ENCODE peak calls at places on chromosome 15, in seven cellular contexts. M, H, D, A, R, C and W are unnamed samples.

GRCh38 chr15:75007216-75007615 is 11.9 kb downstream of the SCAMP5 start:
- DNase-seq in M (no peak), H (no peak), D (no peak), A (no peak), R (no peak), C (no peak), W (no peak)

GRCh38 chr15:63374686-63375520 is 6.7 kb downstream of the CA12 start:
- DNase-seq in M (no peak), H (no peak), D (peak), A (no peak), R (peak), C (peak), W (no peak)

GRCh38 chr15:74815121-74815933 is 2.7 kb downstream of the LMAN1L start:
- DNase-seq in M (peak), H (no peak), D (no peak), A (no peak), R (no peak), C (no peak), W (no peak)

GRCh38 chr15:60982249-60982932 is 246.7 kb downstream of the RORA start:
- DNase-seq in M (no peak), H (no peak), D (no peak), A (no peak), R (no peak), C (peak), W (no peak)

GRCh38 chr15:36888018-36888992 is 212.0 kb downstream of the MEIS2 start:
- DNase-seq in M (no peak), H (no peak), D (no peak), A (peak), R (peak), C (no peak), W (no peak)

GRCh38 chr15:60076582-60077263 is 72.6 kb downstream of the FOXB1 start:
- DNase-seq in M (no peak), H (no peak), D (no peak), A (no peak), R (no peak), C (no peak), W (no peak)

GRCh38 chr15:101128191-101128590 is 123.7 kb downstream of the CHSY1 start:
- DNase-seq in M (no peak), H (no peak), D (peak), A (no peak), R (no peak), C (peak), W (no peak)

GRCh38 chr15:74937602-74938371 is at the start of gene COX5A:
- DNase-seq in M (peak), H (peak), D (peak), A (peak), R (peak), C (peak), W (peak)

GRCh38 chr15:43440721-43441281 is 52.2 kb downstream of the TP53BP1 start:
- DNase-seq in M (peak), H (no peak), D (peak), A (no peak), R (peak), C (peak), W (peak)

GRCh38 chr15:38050529-38050928 is 116.1 kb downstream of the TMCO5A start:
- DNase-seq in M (no peak), H (no peak), D (peak), A (no peak), R (no peak), C (no peak), W (no peak)

GRCh38 chr15:78024141-78024567 is 53.4 kb downstream of the TBC1D2B start:
- DNase-seq in M (no peak), H (no peak), D (peak), A (peak), R (peak), C (no peak), W (no peak)

GRCh38 chr15:38961886-38962285 is 397.3 kb upstream of the RASGRP1 start:
- DNase-seq in M (no peak), H (no peak), D (no peak), A (no peak), R (no peak), C (no peak), W (no peak)

GRCh38 chr15:101310163-101310480 is 15.1 kb upstream of the SNRPA1 start:
- DNase-seq in M (no peak), H (no peak), D (no peak), A (no peak), R (no peak), C (no peak), W (no peak)

GRCh38 chr15:53830707-53831386 is 71.4 kb upstream of the WDR72 start:
- DNase-seq in M (peak), H (no peak), D (no peak), A (no peak), R (no peak), C (no peak), W (no peak)

GRCh38 chr15:79184465-79184892 is 93.9 kb upstream of the RASGRF1 start:
- DNase-seq in M (peak), H (peak), D (peak), A (no peak), R (peak), C (no peak), W (peak)

GRCh38 chr15:63474810-63475316 is 29.5 kb upstream of the USP3 start:
- DNase-seq in M (peak), H (peak), D (peak), A (no peak), R (no peak), C (no peak), W (peak)

GRCh38 chr15:85531083-85531482 is 150.7 kb downstream of the AKAP13 start:
- DNase-seq in M (no peak), H (no peak), D (peak), A (no peak), R (no peak), C (peak), W (no peak)

GRCh38 chr15:39000008-39000734 is 435.6 kb upstream of the RASGRP1 start:
- DNase-seq in M (no peak), H (no peak), D (no peak), A (no peak), R (no peak), C (no peak), W (no peak)

GRCh38 chr15:85168642-85169173 is 187.1 kb downstream of the PDE8A start:
- DNase-seq in M (peak), H (no peak), D (peak), A (peak), R (no peak), C (no peak), W (no peak)

GRCh38 chr15:80736571-80736970 is 41.5 kb downstream of the ABHD17C start:
- DNase-seq in M (no peak), H (no peak), D (peak), A (no peak), R (no peak), C (no peak), W (no peak)

GRCh38 chr15:62958528-62958927 is 84.0 kb upstream of the TPM1 start:
- DNase-seq in M (no peak), H (no peak), D (no peak), A (no peak), R (peak), C (no peak), W (no peak)

GRCh38 chr15:93759626-93760025 is 471.7 kb upstream of the MCTP2 start:
- DNase-seq in M (no peak), H (no peak), D (no peak), A (no peak), R (no peak), C (no peak), W (no peak)

GRCh38 chr15:34987982-34988873 is at the start of gene ZNF770:
- DNase-seq in M (peak), H (peak), D (peak), A (peak), R (peak), C (no peak), W (peak)

GRCh38 chr15:96551196-96551595 is 220.7 kb downstream of the NR2F2 start:
- DNase-seq in M (no peak), H (no peak), D (no peak), A (no peak), R (no peak), C (no peak), W (no peak)

GRCh38 chr15:75836953-75837321 is 6.3 kb upstream of the UBE2Q2 start:
- DNase-seq in M (no peak), H (no peak), D (peak), A (no peak), R (no peak), C (peak), W (peak)

GRCh38 chr15:93929375-93930094 is 301.8 kb upstream of the MCTP2 start:
- DNase-seq in M (peak), H (no peak), D (peak), A (no peak), R (peak), C (peak), W (no peak)

GRCh38 chr15:56243774-56244236 is at the start of gene RFX7:
- DNase-seq in M (peak), H (peak), D (peak), A (peak), R (peak), C (no peak), W (peak)

GRCh38 chr15:25775317-25775912 is 87.7 kb downstream of the ATP10A start:
- DNase-seq in M (peak), H (no peak), D (peak), A (no peak), R (peak), C (peak), W (no peak)

GRCh38 chr15:39804026-39804425 is 21.4 kb upstream of the FSIP1 start:
- DNase-seq in M (no peak), H (no peak), D (no peak), A (no peak), R (no peak), C (no peak), W (no peak)

GRCh38 chr15:100081454-100081853 is 260.3 kb downstream of the ADAMTS17 start:
- DNase-seq in M (no peak), H (no peak), D (no peak), A (no peak), R (no peak), C (no peak), W (no peak)

GRCh38 chr15:39079296-39079834 is 501.5 kb upstream of the THBS1 start:
- DNase-seq in M (peak), H (no peak), D (peak), A (no peak), R (no peak), C (peak), W (no peak)

GRCh38 chr15:62782100-62782791 is 260.3 kb upstream of the TPM1 start:
- DNase-seq in M (peak), H (no peak), D (peak), A (no peak), R (peak), C (peak), W (no peak)

GRCh38 chr15:59377940-59378339 is 5.3 kb upstream of the MYO1E start:
- DNase-seq in M (no peak), H (no peak), D (no peak), A (no peak), R (no peak), C (no peak), W (no peak)

GRCh38 chr15:71093089-71094024 is 21.9 kb upstream of the THSD4 start:
- DNase-seq in M (peak), H (no peak), D (peak), A (no peak), R (no peak), C (no peak), W (no peak)

GRCh38 chr15:45448516-45448915 is 70.2 kb upstream of the GATM start:
- DNase-seq in M (peak), H (no peak), D (no peak), A (no peak), R (no peak), C (no peak), W (no peak)

GRCh38 chr15:98927057-98927456 is 80.5 kb downstream of the PGPEP1L start:
- DNase-seq in M (no peak), H (no peak), D (no peak), A (no peak), R (no peak), C (no peak), W (no peak)

GRCh38 chr15:79090487-79091203 is at the start of gene RASGRF1:
- DNase-seq in M (no peak), H (no peak), D (peak), A (peak), R (no peak), C (no peak), W (peak)

GRCh38 chr15:65066001-65066634 is 1.7 kb downstream of the RASL12 start:
- DNase-seq in M (no peak), H (no peak), D (no peak), A (no peak), R (no peak), C (no peak), W (no peak)

GRCh38 chr15:50945725-50946124 is 37.2 kb downstream of the AP4E1 start:
- DNase-seq in M (no peak), H (no peak), D (peak), A (no peak), R (no peak), C (no peak), W (no peak)
- TF ChIP-seq CTCF in M (no peak), H (no peak), D (no peak), A (no peak), R (no peak), C (no peak), W (no peak)

DNA sequence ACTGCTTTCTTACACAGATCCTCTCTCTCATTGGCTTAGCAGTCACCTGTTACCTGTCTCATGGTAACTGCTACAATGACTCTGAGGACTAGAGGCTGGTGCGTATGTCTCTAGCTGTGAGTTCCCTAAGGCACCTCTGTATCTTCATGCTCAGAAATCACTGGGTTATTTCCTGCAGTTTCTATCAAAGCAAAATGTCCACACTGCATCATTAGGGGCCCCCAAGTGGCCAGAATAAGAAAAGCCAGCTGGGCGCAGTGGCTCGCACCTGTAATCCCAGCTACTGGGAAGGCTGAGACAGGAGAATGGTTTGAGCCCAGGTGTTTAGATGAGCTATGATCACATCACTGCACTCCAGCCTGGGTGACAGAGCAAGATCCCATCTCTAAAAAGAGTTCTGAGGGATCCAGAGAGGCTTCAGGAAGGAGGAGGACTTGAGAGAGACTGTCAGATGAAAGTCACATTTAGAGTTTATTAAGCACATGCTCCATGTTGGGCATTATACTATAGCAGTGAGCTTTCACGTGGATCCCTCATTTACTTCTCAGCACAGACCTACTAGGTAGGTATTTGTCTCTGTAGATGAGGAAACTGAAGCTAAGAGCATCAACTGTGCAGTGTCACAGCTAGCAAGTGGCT is 2.3 kb upstream of the VPS18 start:
- DNase-seq in M (peak), H (peak), D (peak), A (no peak), R (no peak), C (no peak), W (no peak)
- TF ChIP-seq CTCF in M (peak), H (peak), D (peak), A (peak), R (peak), C (peak), W (peak)

GRCh38 chr15:76961277-76962010 is 29.9 kb downstream of the RCN2 start:
- DNase-seq in M (no peak), H (no peak), D (no peak), A (no peak), R (no peak), C (no peak), W (no peak)

GRCh38 chr15:76964157-76964556 is 30.8 kb upstream of the PSTPIP1 start:
- DNase-seq in M (no peak), H (no peak), D (no peak), A (no peak), R (no peak), C (no peak), W (no peak)

GRCh38 chr15:76967067-76967466 is 27.9 kb upstream of the PSTPIP1 start:
- DNase-seq in M (no peak), H (no peak), D (no peak), A (no peak), R (no peak), C (no peak), W (no peak)

GRCh38 chr15:76962337-76963013 is 30.9 kb downstream of the RCN2 start:
- DNase-seq in M (no peak), H (no peak), D (no peak), A (no peak), R (no peak), C (no peak), W (no peak)

GRCh38 chr15:76963596-76963995 is 31.3 kb upstream of the PSTPIP1 start:
- DNase-seq in M (no peak), H (no peak), D (no peak), A (peak), R (no peak), C (no peak), W (no peak)
- TF ChIP-seq CTCF in M (no peak), H (no peak), D (no peak), A (no peak), R (no peak), C (no peak), W (no peak)

DNA sequence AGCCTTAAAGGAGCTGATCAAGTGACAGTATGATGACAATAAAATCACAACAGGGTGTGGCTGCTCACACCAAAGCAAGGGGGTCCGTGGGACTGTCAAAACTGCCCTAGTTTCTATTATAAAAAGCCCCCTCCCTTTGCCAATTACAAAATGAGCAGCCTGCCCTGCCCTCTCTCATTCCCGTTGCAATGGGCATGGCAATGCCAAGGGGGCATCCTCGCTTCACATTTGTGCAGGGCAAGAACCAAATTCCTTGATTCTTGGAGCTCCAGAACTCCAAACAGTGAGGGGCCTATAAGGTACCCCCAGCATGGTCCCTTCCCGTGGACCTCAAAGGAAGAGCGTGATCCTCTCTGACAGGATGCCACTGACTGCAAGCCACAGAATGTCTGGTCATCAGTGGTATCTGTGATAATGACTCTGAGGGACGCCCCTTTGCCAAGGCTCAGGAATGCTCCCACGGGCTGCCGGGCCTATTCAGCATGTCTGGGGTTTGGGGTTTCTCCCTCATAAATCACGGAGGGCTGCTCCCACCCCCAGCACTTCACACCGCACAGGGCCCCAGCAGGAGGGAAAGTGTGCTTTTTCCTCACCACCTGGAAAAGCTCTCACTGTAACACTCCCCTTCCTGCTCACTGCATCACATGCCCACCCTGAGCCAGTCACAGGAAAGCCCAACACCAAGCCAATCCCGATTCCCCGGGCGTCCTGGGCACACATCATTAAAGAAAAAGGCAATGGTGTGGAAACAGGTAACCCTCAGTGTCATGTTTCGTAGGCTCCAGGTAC is 105.1 kb upstream of the TRPM1 start:
- DNase-seq in M (no peak), H (no peak), D (no peak), A (no peak), R (no peak), C (no peak), W (no peak)
- TF ChIP-seq CTCF in M (no peak), H (no peak), D (no peak), A (no peak), R (no peak), C (no peak), W (no peak)

DNA sequence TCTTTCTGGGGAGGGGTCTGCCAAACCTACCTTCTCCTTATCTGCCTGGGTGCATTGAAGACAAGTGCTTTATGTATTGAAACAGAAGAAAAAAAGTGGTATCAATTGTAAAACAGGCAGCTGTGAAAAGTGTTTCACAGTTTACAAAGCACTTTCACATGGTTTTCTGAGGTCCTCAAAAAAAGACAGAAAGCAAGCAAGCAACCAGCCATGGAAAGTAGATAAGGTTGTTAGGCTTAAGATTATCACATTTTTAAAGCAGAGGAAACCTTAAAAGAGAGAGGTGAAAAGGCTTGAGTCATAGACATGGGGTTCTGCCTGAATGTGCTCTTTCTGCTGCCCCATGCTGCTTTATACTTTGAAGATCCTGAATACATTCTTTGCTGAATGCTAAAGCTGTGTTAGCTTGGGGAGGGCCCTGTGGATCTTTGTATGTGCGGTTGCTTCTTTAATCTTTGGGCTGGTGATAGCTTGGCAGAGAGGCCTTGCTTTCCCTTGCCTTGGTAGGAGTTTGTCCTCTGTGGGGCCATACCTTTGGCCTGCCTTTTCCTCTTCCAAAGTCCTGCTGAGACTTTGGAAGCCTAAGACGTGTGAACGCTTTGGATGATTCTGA is 2.6 kb downstream of the SMAD3 start:
- DNase-seq in M (no peak), H (no peak), D (peak), A (no peak), R (no peak), C (no peak), W (no peak)
- TF ChIP-seq CTCF in M (no peak), H (no peak), D (no peak), A (no peak), R (no peak), C (no peak), W (no peak)

GRCh38 chr15:89128320-89129122 is 40.3 kb downstream of the ABHD2 start:
- DNase-seq in M (no peak), H (no peak), D (no peak), A (no peak), R (no peak), C (no peak), W (no peak)

GRCh38 chr15:89127054-89127702 is 38.9 kb downstream of the ABHD2 start:
- DNase-seq in M (no peak), H (no peak), D (no peak), A (no peak), R (no peak), C (no peak), W (no peak)

GRCh38 chr15:89130194-89130593 is 41.9 kb downstream of the ABHD2 start:
- DNase-seq in M (no peak), H (no peak), D (no peak), A (no peak), R (no peak), C (no peak), W (no peak)

GRCh38 chr15:89129123-89129815 is 41.0 kb downstream of the ABHD2 start:
- DNase-seq in M (peak), H (peak), D (no peak), A (peak), R (no peak), C (no peak), W (no peak)

DNA sequence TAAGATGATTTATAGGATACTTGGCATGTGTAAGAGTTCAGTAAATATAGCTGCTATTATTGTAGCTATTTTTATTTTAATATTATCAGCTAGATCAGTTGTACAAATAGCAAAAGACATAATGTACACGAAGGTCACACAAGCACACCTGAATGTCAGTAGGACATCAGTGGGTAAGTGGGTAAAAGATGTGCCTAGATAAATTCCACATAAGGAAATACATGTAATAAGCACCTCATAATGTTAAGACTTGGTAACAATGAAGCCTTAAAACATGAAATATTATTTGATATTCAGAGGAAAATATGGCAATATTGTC is 41.5 kb downstream of the ABHD2 start:
- DNase-seq in M (no peak), H (no peak), D (no peak), A (no peak), R (no peak), C (no peak), W (no peak)
- TF ChIP-seq CTCF in M (no peak), H (peak), D (no peak), A (no peak), R (no peak), C (no peak), W (peak)

GRCh38 chr15:27238209-27238608 is 267.2 kb downstream of the GABRG3 start:
- DNase-seq in M (no peak), H (no peak), D (no peak), A (no peak), R (no peak), C (no peak), W (no peak)
- TF ChIP-seq CTCF in M (no peak), H (no peak), D (no peak), A (no peak), R (no peak), C (no peak), W (no peak)